ENCODE peak calls at places on chromosomes 16 and 17, in six cellular contexts. Y is spleen, P is Panc1, A is SK-N-SH, T is stomach, B is HepG2. S is an unnamed sample.

GRCh38 chr17:29837531-29837930 is 92.5 kb downstream of the SSH2 start:
- DNase-seq in B (no peak), Y (no peak), P (no peak), A (no peak), T (peak), S (no peak)

GRCh38 chr17:62987136-62987535 is 21.1 kb downstream of the TANC2 start:
- DNase-seq in Y (no peak), T (no peak), A (peak), B (no peak), P (no peak), S (no peak)

GRCh38 chr16:74487634-74488495 is 66.6 kb upstream of the CLEC18B start:
- DNase-seq in B (no peak), P (no peak), A (no peak), T (no peak), Y (no peak), S (no peak)

GRCh38 chr17:73546770-73547345 is 97.4 kb downstream of the SDK2 start:
- DNase-seq in Y (peak), T (peak), A (peak), P (no peak), B (peak), S (peak)

GRCh38 chr16:20901441-20902112 is 1.0 kb downstream of the LYRM1 start:
- DNase-seq in Y (peak), T (peak), P (no peak), B (peak), A (peak), S (peak)

GRCh38 chr16:88634141-88634993 is 4.0 kb upstream of the IL17C start:
- DNase-seq in B (no peak), T (peak), P (no peak), A (no peak), Y (peak), S (peak)

GRCh38 chr17:76268991-76269981 is 4.1 kb downstream of the UBALD2 start:
- DNase-seq in A (peak), P (no peak), Y (no peak), B (no peak), T (no peak), S (peak)

GRCh38 chr17:18974407-18975149 is 22.6 kb downstream of the SLC5A10 start:
- DNase-seq in T (no peak), Y (no peak), A (no peak), B (no peak), P (no peak), S (no peak)

GRCh38 chr16:49336581-49336980 is 37.0 kb upstream of the C16orf78 start:
- DNase-seq in B (no peak), P (no peak), T (peak), Y (no peak), A (no peak), S (no peak)

GRCh38 chr17:57624390-57624789 is 120.7 kb downstream of the CCDC182 start:
- DNase-seq in P (no peak), B (no peak), T (no peak), Y (peak), A (no peak), S (no peak)

GRCh38 chr16:12551530-12551929 is 252.2 kb downstream of the CPPED1 start:
- DNase-seq in T (no peak), P (no peak), B (no peak), A (no peak), Y (no peak), S (no peak)

GRCh38 chr17:30005709-30006320 is 64.4 kb downstream of the EFCAB5 start:
- DNase-seq in P (no peak), A (no peak), Y (no peak), T (no peak), B (peak), S (no peak)

GRCh38 chr17:78013683-78014467 is 55.4 kb downstream of the TNRC6C start:
- DNase-seq in P (peak), A (peak), Y (no peak), B (peak), T (peak), S (no peak)
- TF ChIP-seq POLR2AphosphoS5 in P (no peak), A (no peak), Y (no peak), B (no peak), T (no peak), S (no peak)

DNA sequence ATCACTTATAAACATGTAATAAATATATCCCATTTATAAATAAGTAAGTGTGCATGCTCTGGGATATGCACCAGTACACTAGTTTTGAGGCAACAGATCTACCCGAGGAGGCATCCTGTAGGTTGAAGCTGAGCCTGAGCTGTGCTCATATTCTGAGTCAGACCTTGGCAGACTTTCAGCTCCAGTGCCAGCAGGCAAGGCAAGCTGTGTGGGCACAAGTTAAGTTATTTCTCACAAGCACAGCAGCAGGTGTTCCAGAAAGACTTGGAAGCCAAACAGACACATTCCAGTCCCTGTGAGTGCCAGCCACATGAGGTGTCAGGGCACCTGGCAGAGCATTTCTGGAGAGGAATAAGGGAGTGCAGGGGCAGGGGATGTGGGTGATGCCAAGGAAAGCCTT is 1.3 kb upstream of the CLEC19A start:
- DNase-seq in T (peak), Y (no peak), P (peak), B (no peak), A (no peak), S (no peak)
- TF ChIP-seq POLR2AphosphoS5 in T (peak), Y (no peak), P (no peak), B (no peak), A (no peak), S (no peak)

GRCh38 chr17:82247856-82248671 is 19.2 kb downstream of the SLC16A3 start:
- DNase-seq in A (peak), T (no peak), Y (no peak), P (no peak), B (no peak), S (no peak)
- TF ChIP-seq POLR2AphosphoS5 in A (no peak), T (no peak), Y (no peak), P (no peak), B (no peak), S (peak)

GRCh38 chr16:66961065-66961744 is at the start of gene CES3:
- DNase-seq in P (peak), B (peak), Y (no peak), T (peak), A (peak), S (peak)
- TF ChIP-seq POLR2AphosphoS5 in P (no peak), B (peak), Y (no peak), T (no peak), A (no peak), S (no peak)

S was measured in GM12892.